ENCODE peak calls at places on chromosomes 11 and 22, in four cellular contexts. I, P, E and B are unnamed samples.

GRCh38 chr11:14144905-14145304 is 182.4 kb downstream of the SPON1 start:
- DNase-seq in P (no peak), E (no peak), I (no peak), B (no peak)

GRCh38 chr22:19871023-19871844 is 16.6 kb upstream of the GNB1L start:
- DNase-seq in E (peak; percentile 2), P (no peak), I (no peak), B (no peak)

GRCh38 chr11:116234989-116235567 is 537.7 kb downstream of the BUD13 start:
- DNase-seq in I (no peak), E (no peak), P (peak; percentile 49), B (no peak)

GRCh38 chr11:68430801-68431200 is 29.8 kb upstream of the PPP6R3 start:
- DNase-seq in P (no peak), E (no peak), I (no peak), B (no peak)

GRCh38 chr11:86101941-86102407 is 33.1 kb upstream of the PICALM start:
- DNase-seq in E (no peak), P (no peak), I (no peak), B (no peak)

GRCh38 chr22:50705851-50706351 is 32.1 kb upstream of the ACR start:
- DNase-seq in I (no peak), E (no peak), P (no peak), B (no peak)

GRCh38 chr11:35321111-35321510 is 98.2 kb downstream of the SLC1A2 start:
- DNase-seq in P (no peak), I (no peak), E (no peak), B (no peak)

GRCh38 chr11:2260491-2261364 is 9.7 kb downstream of the ASCL2 start:
- DNase-seq in E (no peak), I (no peak), P (no peak), B (no peak)

GRCh38 chr22:48755332-48755949 is 1072.2 kb downstream of the BRD1 start:
- DNase-seq in E (no peak), I (peak; percentile 7), P (no peak), B (no peak)

GRCh38 chr22:29270475-29271271 is 2.6 kb downstream of the EWSR1 start:
- DNase-seq in I (no peak), E (no peak), P (no peak), B (no peak)

GRCh38 chr11:128848815-128849455 is 18.2 kb downstream of the KCNJ1 start:
- DNase-seq in I (peak; percentile 37), E (peak; percentile 71), P (no peak), B (no peak)

GRCh38 chr22:39317756-39318506 is 1.5 kb downstream of the RPL3 start:
- DNase-seq in P (no peak), E (no peak), I (no peak), B (no peak)

GRCh38 chr11:61919841-61920631 is 2.7 kb upstream of the RAB3IL1 start:
- DNase-seq in E (no peak), I (no peak), P (no peak), B (no peak)

GRCh38 chr11:71339178-71339881 is 87.0 kb upstream of the SHANK2 start:
- DNase-seq in I (no peak), E (no peak), P (no peak), B (no peak)

GRCh38 chr11:3674189-3674588 is 3.0 kb upstream of the CHRNA10 start:
- DNase-seq in P (no peak), E (no peak), I (no peak), B (no peak)

GRCh38 chr22:26330971-26331625 is 98.0 kb upstream of the ASPHD2 start:
- DNase-seq in I (peak; percentile 21), E (peak; percentile 71), P (peak; percentile 41), B (peak; percentile 76)

GRCh38 chr22:22943521-22944267 is 56.1 kb downstream of the IGLL5 start:
- DNase-seq in E (no peak), P (no peak), I (peak; percentile 0), B (no peak)

GRCh38 chr11:887589-887988 is 23.0 kb downstream of the CHID1 start:
- DNase-seq in I (no peak), E (no peak), P (no peak), B (no peak)

GRCh38 chr11:86896486-86896885 is 58.7 kb downstream of the FZD4 start:
- DNase-seq in I (no peak), P (no peak), E (no peak), B (no peak)

GRCh38 chr11:64917663-64917995 is 620 bp upstream of the ATG2A start:
- DNase-seq in I (no peak), E (no peak), P (no peak), B (no peak)

GRCh38 chr11:65506770-65507485 is 8.1 kb downstream of the MALAT1 start:
- DNase-seq in E (peak; percentile 86), I (peak; percentile 58), P (no peak), B (no peak)

GRCh38 chr11:119094816-119095065 is 6.9 kb downstream of the DPAGT1 start:
- DNase-seq in I (no peak), P (no peak), E (no peak), B (no peak)

GRCh38 chr11:71530602-71531001 is 3.5 kb downstream of the KRTAP5-7 start:
- DNase-seq in P (no peak), I (no peak), E (no peak), B (no peak)

GRCh38 chr22:17201285-17201945 is 17.8 kb downstream of the ADA2 start:
- DNase-seq in E (no peak), P (no peak), I (no peak), B (no peak)

GRCh38 chr11:94513091-94513490 is 830 bp downstream of the C11orf97 start:
- DNase-seq in P (peak; percentile 62), I (no peak), E (no peak), B (peak; percentile 81)

GRCh38 chr22:29092243-29092642 is 19.4 kb downstream of the KREMEN1 start:
- DNase-seq in E (no peak), P (no peak), I (no peak), B (no peak)

GRCh38 chr11:72398058-72398758 is 36.1 kb downstream of the CLPB start:
- DNase-seq in I (no peak), E (no peak), P (no peak), B (no peak)

GRCh38 chr11:72589802-72590761 is 84.1 kb downstream of the PDE2A start:
- DNase-seq in P (no peak), E (peak; percentile 76), I (peak; percentile 28), B (no peak)

GRCh38 chr11:13561860-13562259 is 66.1 kb upstream of the PTH start:
- DNase-seq in E (no peak), I (no peak), P (no peak), B (no peak)